ENCODE peak calls at places on chromosomes 16 and 17, in seven cellular contexts. One of them, this sample, is unnamed.

GRCh38 chr17:50308666-50309065 is 34.4 kb downstream of the TMEM92 start:
- DNase-seq in GM23248: peak
- DNase-seq in cardiac fibroblast: peak
- DNase-seq in neural progenitor cell: no peak
- DNase-seq in lower leg skin: no peak
- DNase-seq in AG04449: no peak
- DNase-seq in testis: no peak
- DNase-seq in this sample: no peak

GRCh38 chr17:8188408-8188839 is 1.6 kb downstream of the BORCS6 start:
- DNase-seq in GM23248: no peak
- DNase-seq in cardiac fibroblast: no peak
- DNase-seq in neural progenitor cell: no peak
- DNase-seq in lower leg skin: peak
- DNase-seq in AG04449: no peak
- DNase-seq in testis: no peak
- DNase-seq in this sample: no peak

GRCh38 chr17:36151891-36152638 is 24.4 kb downstream of the TBC1D3B start:
- DNase-seq in GM23248: no peak
- DNase-seq in cardiac fibroblast: no peak
- DNase-seq in neural progenitor cell: no peak
- DNase-seq in lower leg skin: peak
- DNase-seq in AG04449: no peak
- DNase-seq in testis: no peak
- DNase-seq in this sample: no peak

GRCh38 chr17:7237761-7238417 is 1.4 kb downstream of the PHF23 start:
- DNase-seq in GM23248: peak
- DNase-seq in cardiac fibroblast: peak
- DNase-seq in neural progenitor cell: peak
- DNase-seq in lower leg skin: peak
- DNase-seq in AG04449: no peak
- DNase-seq in testis: peak
- DNase-seq in this sample: no peak

GRCh38 chr17:69485901-69486643 is 71.6 kb downstream of the MAP2K6 start:
- DNase-seq in GM23248: peak
- DNase-seq in cardiac fibroblast: peak
- DNase-seq in neural progenitor cell: no peak
- DNase-seq in lower leg skin: no peak
- DNase-seq in AG04449: no peak
- DNase-seq in testis: no peak
- DNase-seq in this sample: no peak

GRCh38 chr16:71626858-71627213 is 852 bp downstream of the MARVELD3 start:
- DNase-seq in GM23248: peak
- DNase-seq in cardiac fibroblast: no peak
- DNase-seq in neural progenitor cell: peak
- DNase-seq in lower leg skin: no peak
- DNase-seq in AG04449: no peak
- DNase-seq in testis: no peak
- DNase-seq in this sample: no peak

GRCh38 chr17:73498176-73498575 is 146.1 kb downstream of the SDK2 start:
- DNase-seq in GM23248: no peak
- DNase-seq in cardiac fibroblast: no peak
- DNase-seq in neural progenitor cell: no peak
- DNase-seq in lower leg skin: no peak
- DNase-seq in AG04449: no peak
- DNase-seq in testis: no peak
- DNase-seq in this sample: no peak

GRCh38 chr17:34443832-34444469 is 80.9 kb upstream of the CCL1 start:
- DNase-seq in GM23248: no peak
- DNase-seq in cardiac fibroblast: no peak
- DNase-seq in neural progenitor cell: peak
- DNase-seq in lower leg skin: no peak
- DNase-seq in AG04449: no peak
- DNase-seq in testis: peak
- DNase-seq in this sample: no peak

GRCh38 chr17:43338886-43339516 is 59.8 kb upstream of the ARL4D start:
- DNase-seq in GM23248: peak
- DNase-seq in cardiac fibroblast: peak
- DNase-seq in neural progenitor cell: peak
- DNase-seq in lower leg skin: peak
- DNase-seq in AG04449: no peak
- DNase-seq in testis: peak
- DNase-seq in this sample: no peak

DNA sequence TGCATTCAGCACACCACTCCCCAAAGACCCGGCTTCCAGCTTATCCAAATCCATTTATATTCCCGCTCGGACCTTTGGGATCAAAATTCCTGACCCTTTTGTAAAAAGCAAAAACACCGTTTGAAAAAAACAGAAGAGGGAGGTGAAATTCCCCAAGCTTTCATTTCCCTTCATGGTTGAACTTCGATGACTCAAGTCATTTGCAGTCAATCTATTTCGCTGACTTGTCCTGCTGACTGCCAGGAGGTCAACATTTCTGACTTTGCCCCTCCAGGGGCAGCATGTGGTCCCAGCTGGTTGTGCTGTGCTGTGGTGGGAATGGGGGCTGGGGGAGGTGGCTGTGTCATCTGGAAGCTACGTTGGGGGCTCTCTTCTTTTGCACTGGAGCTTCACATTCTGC is 87.5 kb upstream of the IRX3 start:
- DNase-seq in GM23248: peak
- DNase-seq in cardiac fibroblast: peak
- DNase-seq in neural progenitor cell: no peak
- DNase-seq in lower leg skin: peak
- DNase-seq in AG04449: no peak
- DNase-seq in testis: no peak
- DNase-seq in this sample: no peak
- H3K4me3 ChIP-seq in GM23248: peak
- H3K4me3 ChIP-seq in cardiac fibroblast: peak
- H3K4me3 ChIP-seq in neural progenitor cell: no peak
- H3K4me3 ChIP-seq in lower leg skin: no peak
- H3K4me3 ChIP-seq in AG04449: peak
- H3K4me3 ChIP-seq in testis: no peak
- H3K4me3 ChIP-seq in this sample: peak

GRCh38 chr17:2797226-2797625 is 988 bp downstream of the RAP1GAP2 start:
- DNase-seq in GM23248: no peak
- DNase-seq in cardiac fibroblast: no peak
- DNase-seq in neural progenitor cell: no peak
- DNase-seq in lower leg skin: no peak
- DNase-seq in AG04449: no peak
- DNase-seq in testis: no peak
- DNase-seq in this sample: no peak
- H3K4me3 ChIP-seq in GM23248: no peak
- H3K4me3 ChIP-seq in cardiac fibroblast: no peak
- H3K4me3 ChIP-seq in neural progenitor cell: no peak
- H3K4me3 ChIP-seq in lower leg skin: no peak
- H3K4me3 ChIP-seq in AG04449: no peak
- H3K4me3 ChIP-seq in testis: no peak
- H3K4me3 ChIP-seq in this sample: no peak

GRCh38 chr17:4786111-4786491 is at the start of gene VMO1:
- DNase-seq in GM23248: peak
- DNase-seq in cardiac fibroblast: peak
- DNase-seq in neural progenitor cell: peak
- DNase-seq in lower leg skin: peak
- DNase-seq in AG04449: no peak
- DNase-seq in testis: no peak
- DNase-seq in this sample: no peak
- H3K4me3 ChIP-seq in GM23248: peak
- H3K4me3 ChIP-seq in cardiac fibroblast: peak
- H3K4me3 ChIP-seq in neural progenitor cell: peak
- H3K4me3 ChIP-seq in lower leg skin: no peak
- H3K4me3 ChIP-seq in AG04449: peak
- H3K4me3 ChIP-seq in testis: no peak
- H3K4me3 ChIP-seq in this sample: no peak

GRCh38 chr17:59026176-59026939 is 80.3 kb downstream of the TRIM37 start:
- DNase-seq in GM23248: no peak
- DNase-seq in cardiac fibroblast: no peak
- DNase-seq in neural progenitor cell: no peak
- DNase-seq in lower leg skin: no peak
- DNase-seq in AG04449: no peak
- DNase-seq in testis: no peak
- DNase-seq in this sample: no peak
- H3K4me3 ChIP-seq in GM23248: no peak
- H3K4me3 ChIP-seq in cardiac fibroblast: no peak
- H3K4me3 ChIP-seq in neural progenitor cell: no peak
- H3K4me3 ChIP-seq in lower leg skin: no peak
- H3K4me3 ChIP-seq in AG04449: no peak
- H3K4me3 ChIP-seq in testis: no peak
- H3K4me3 ChIP-seq in this sample: no peak

GRCh38 chr17:75366432-75366831 is 39.0 kb downstream of the GRB2 start:
- DNase-seq in GM23248: no peak
- DNase-seq in cardiac fibroblast: no peak
- DNase-seq in neural progenitor cell: no peak
- DNase-seq in lower leg skin: no peak
- DNase-seq in AG04449: no peak
- DNase-seq in testis: no peak
- DNase-seq in this sample: no peak
- H3K4me3 ChIP-seq in GM23248: no peak
- H3K4me3 ChIP-seq in cardiac fibroblast: no peak
- H3K4me3 ChIP-seq in neural progenitor cell: no peak
- H3K4me3 ChIP-seq in lower leg skin: no peak
- H3K4me3 ChIP-seq in AG04449: no peak
- H3K4me3 ChIP-seq in testis: no peak
- H3K4me3 ChIP-seq in this sample: no peak

DNA sequence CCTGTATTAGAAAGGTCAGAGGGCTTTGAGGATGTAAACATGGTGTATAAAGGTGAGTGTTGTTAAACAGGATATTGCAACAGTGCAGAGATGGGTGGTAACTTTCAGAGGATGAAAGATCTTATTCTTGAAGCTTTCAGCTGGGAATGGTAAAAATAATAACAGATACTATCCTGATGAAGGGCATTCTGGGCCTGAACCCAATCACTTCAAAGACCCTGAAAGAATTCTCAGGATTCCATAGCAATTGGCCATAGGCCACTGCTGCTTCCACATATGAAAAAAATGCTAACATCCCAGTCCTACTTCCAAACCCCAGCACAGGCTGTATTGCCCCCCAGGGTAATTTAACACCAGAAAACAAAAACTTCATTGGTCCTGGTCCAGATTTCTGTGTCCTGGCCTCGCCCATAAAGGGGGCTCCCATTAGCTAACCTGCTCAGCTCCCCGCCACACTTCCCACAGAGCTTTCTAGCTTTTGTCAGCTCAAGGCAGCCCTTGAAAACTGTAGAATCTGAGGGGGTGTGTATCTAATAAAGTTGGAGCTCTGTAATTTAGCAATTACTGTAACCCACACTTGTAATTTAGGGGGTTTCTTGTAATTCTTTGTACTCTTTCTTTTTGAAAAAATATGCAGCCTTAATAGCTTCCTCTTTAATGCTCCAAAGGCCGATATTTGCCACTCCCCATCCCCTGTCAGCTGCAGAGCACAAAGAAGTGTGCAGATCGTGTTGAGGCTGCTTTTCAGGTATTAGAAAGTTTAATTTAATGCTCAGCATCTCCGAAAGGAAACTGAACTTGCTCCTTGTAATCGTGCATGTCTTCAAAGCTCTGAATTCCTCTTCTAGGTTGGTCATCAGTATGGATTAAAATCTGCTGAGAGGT is 371.5 kb downstream of the SEC14L1 start:
- DNase-seq in GM23248: no peak
- DNase-seq in cardiac fibroblast: no peak
- DNase-seq in neural progenitor cell: no peak
- DNase-seq in lower leg skin: peak
- DNase-seq in AG04449: no peak
- DNase-seq in testis: no peak
- DNase-seq in this sample: no peak
- H3K4me3 ChIP-seq in GM23248: no peak
- H3K4me3 ChIP-seq in cardiac fibroblast: no peak
- H3K4me3 ChIP-seq in neural progenitor cell: no peak
- H3K4me3 ChIP-seq in lower leg skin: no peak
- H3K4me3 ChIP-seq in AG04449: no peak
- H3K4me3 ChIP-seq in testis: no peak
- H3K4me3 ChIP-seq in this sample: no peak

GRCh38 chr17:81978901-81979298 is 1.5 kb downstream of the ASPSCR1 start:
- DNase-seq in GM23248: no peak
- DNase-seq in cardiac fibroblast: no peak
- DNase-seq in neural progenitor cell: no peak
- DNase-seq in lower leg skin: no peak
- DNase-seq in AG04449: no peak
- DNase-seq in testis: no peak
- DNase-seq in this sample: no peak
- H3K4me3 ChIP-seq in GM23248: no peak
- H3K4me3 ChIP-seq in cardiac fibroblast: peak
- H3K4me3 ChIP-seq in neural progenitor cell: no peak
- H3K4me3 ChIP-seq in lower leg skin: no peak
- H3K4me3 ChIP-seq in AG04449: no peak
- H3K4me3 ChIP-seq in testis: no peak
- H3K4me3 ChIP-seq in this sample: no peak

GRCh38 chr17:48310748-48311213 is 119.2 kb downstream of the SKAP1 start:
- DNase-seq in GM23248: no peak
- DNase-seq in cardiac fibroblast: no peak
- DNase-seq in neural progenitor cell: peak
- DNase-seq in lower leg skin: no peak
- DNase-seq in AG04449: no peak
- DNase-seq in testis: no peak
- DNase-seq in this sample: no peak
- H3K4me3 ChIP-seq in GM23248: no peak
- H3K4me3 ChIP-seq in cardiac fibroblast: no peak
- H3K4me3 ChIP-seq in neural progenitor cell: no peak
- H3K4me3 ChIP-seq in lower leg skin: no peak
- H3K4me3 ChIP-seq in AG04449: no peak
- H3K4me3 ChIP-seq in testis: no peak
- H3K4me3 ChIP-seq in this sample: peak

GRCh38 chr17:4544135-4544651 is 11.0 kb downstream of the MYBBP1A start:
- DNase-seq in GM23248: no peak
- DNase-seq in cardiac fibroblast: no peak
- DNase-seq in neural progenitor cell: no peak
- DNase-seq in lower leg skin: no peak
- DNase-seq in AG04449: no peak
- DNase-seq in testis: no peak
- DNase-seq in this sample: no peak

GRCh38 chr17:4543557-4544026 is 11.6 kb downstream of the MYBBP1A start:
- DNase-seq in GM23248: no peak
- DNase-seq in cardiac fibroblast: no peak
- DNase-seq in neural progenitor cell: no peak
- DNase-seq in lower leg skin: peak
- DNase-seq in AG04449: no peak
- DNase-seq in testis: no peak
- DNase-seq in this sample: no peak

GRCh38 chr17:4545217-4545951 is 9.8 kb downstream of the MYBBP1A start:
- DNase-seq in GM23248: no peak
- DNase-seq in cardiac fibroblast: no peak
- DNase-seq in neural progenitor cell: no peak
- DNase-seq in lower leg skin: peak
- DNase-seq in AG04449: no peak
- DNase-seq in testis: no peak
- DNase-seq in this sample: no peak

GRCh38 chr17:4542726-4543191 is 12.4 kb downstream of the MYBBP1A start:
- DNase-seq in GM23248: no peak
- DNase-seq in cardiac fibroblast: no peak
- DNase-seq in neural progenitor cell: no peak
- DNase-seq in lower leg skin: peak
- DNase-seq in AG04449: no peak
- DNase-seq in testis: no peak
- DNase-seq in this sample: no peak

DNA sequence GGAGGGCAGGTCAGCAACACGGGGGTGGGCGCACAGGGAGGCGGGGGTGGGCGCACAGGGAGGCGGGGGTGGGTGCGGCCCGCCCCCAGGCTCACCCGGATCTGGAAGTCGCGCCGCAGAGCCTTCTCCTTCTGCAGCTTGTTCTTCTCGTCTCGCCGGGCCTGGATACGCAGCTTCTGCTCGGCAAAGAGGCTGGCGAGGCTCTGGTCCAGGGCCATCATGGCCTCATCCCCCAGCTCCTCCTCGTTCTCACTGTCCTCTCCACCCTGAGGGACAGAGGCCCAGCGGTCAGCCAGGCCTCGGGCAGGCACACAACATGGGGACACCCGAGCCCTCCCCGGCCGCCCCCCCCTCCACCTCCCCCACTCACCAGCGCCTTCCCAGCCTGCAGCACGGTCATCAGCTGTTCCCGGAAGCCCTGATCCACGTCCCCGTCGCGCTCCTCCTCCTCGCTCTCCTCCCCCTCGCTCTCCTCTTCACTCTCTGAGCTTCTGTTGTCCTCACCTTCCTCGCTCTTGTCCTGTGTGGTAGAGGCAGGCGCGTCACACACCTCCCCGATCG is 10.4 kb downstream of the MYBBP1A start:
- DNase-seq in GM23248: no peak
- DNase-seq in cardiac fibroblast: no peak
- DNase-seq in neural progenitor cell: no peak
- DNase-seq in lower leg skin: no peak
- DNase-seq in AG04449: no peak
- DNase-seq in testis: peak
- DNase-seq in this sample: no peak
- H3K4me3 ChIP-seq in GM23248: no peak
- H3K4me3 ChIP-seq in cardiac fibroblast: no peak
- H3K4me3 ChIP-seq in neural progenitor cell: no peak
- H3K4me3 ChIP-seq in lower leg skin: no peak
- H3K4me3 ChIP-seq in AG04449: no peak
- H3K4me3 ChIP-seq in testis: no peak
- H3K4me3 ChIP-seq in this sample: no peak